ENCODE peak calls at places on chromosome 10, in seven cellular contexts. A is ELR, W is NCI-H2029, C is spleen, Q is GM10248, S is NCI-H524 treated with DMSO at 0.1 percent for 48 hours, E is T-helper 17 cell. L is an unnamed sample.
A peak's percentile ranks its signal among the peaks of the same experiment; 100 is the strongest.

GRCh38 chr10:104678658-104679057 is 37.6 kb downstream of the SORCS3 start:
- DNase-seq in A (no peak), W (no peak), C (no peak), Q (no peak), S (no peak), E (no peak), L (no peak)

GRCh38 chr10:53109320-53109719 is 336.7 kb upstream of the MBL2 start:
- DNase-seq in A (no peak), W (no peak), C (no peak), Q (no peak), S (no peak), E (no peak), L (no peak)

GRCh38 chr10:42952931-42953683 is 123.8 kb upstream of the RET start:
- DNase-seq in A (no peak), W (no peak), C (peak; percentile 43), Q (no peak), S (no peak), E (no peak), L (no peak)

GRCh38 chr10:37857287-37858211 is at the start of gene ZNF248:
- DNase-seq in A (peak; percentile 97), W (peak; percentile 73), C (peak; percentile 99), Q (peak; percentile 92), S (peak; percentile 6), E (peak; percentile 89), L (peak; percentile 74)

GRCh38 chr10:71134732-71135211 is 77.6 kb upstream of the UNC5B start:
- DNase-seq in A (no peak), W (no peak), C (no peak), Q (no peak), S (no peak), E (no peak), L (no peak)

GRCh38 chr10:109205929-109206585 is 717.3 kb downstream of the XPNPEP1 start:
- DNase-seq in A (peak; percentile 98), W (no peak), C (no peak), Q (no peak), S (no peak), E (no peak), L (no peak)

GRCh38 chr10:58622286-58622685 is 109.6 kb downstream of the BICC1 start:
- DNase-seq in A (no peak), W (no peak), C (no peak), Q (no peak), S (no peak), E (no peak), L (no peak)

GRCh38 chr10:78905940-78906308 is 162.8 kb upstream of the ZMIZ1 start:
- DNase-seq in A (no peak), W (no peak), C (peak; percentile 52), Q (no peak), S (no peak), E (no peak), L (no peak)

GRCh38 chr10:47025540-47026300 is 114.5 kb downstream of the PTPN20 start:
- DNase-seq in A (peak; percentile 81), W (no peak), C (peak; percentile 67), Q (no peak), S (no peak), E (no peak), L (no peak)

GRCh38 chr10:117699436-117700075 is 157.0 kb downstream of the EMX2 start:
- DNase-seq in A (no peak), W (no peak), C (no peak), Q (no peak), S (no peak), E (no peak), L (no peak)

GRCh38 chr10:60463726-60464125 is 74.1 kb upstream of the ANK3 start:
- DNase-seq in A (no peak), W (no peak), C (no peak), Q (no peak), S (no peak), E (no peak), L (no peak)

GRCh38 chr10:114917927-114918672 is 19.9 kb upstream of the TRUB1 start:
- DNase-seq in A (peak; percentile 57), W (no peak), C (no peak), Q (no peak), S (no peak), E (no peak), L (no peak)

GRCh38 chr10:59625842-59626522 is 83.7 kb downstream of the SLC16A9 start:
- DNase-seq in A (peak; percentile 65), W (no peak), C (no peak), Q (peak; percentile 68), S (peak; percentile 34), E (no peak), L (peak; percentile 54)

GRCh38 chr10:12978885-12979284 is 22.6 kb downstream of the CCDC3 start:
- DNase-seq in A (no peak), W (no peak), C (no peak), Q (no peak), S (no peak), E (no peak), L (no peak)

GRCh38 chr10:102117391-102118159 is 2.6 kb downstream of the LDB1 start:
- DNase-seq in A (peak; percentile 51), W (peak; percentile 48), C (peak; percentile 88), Q (peak; percentile 45), S (no peak), E (peak; percentile 40), L (peak; percentile 70)

GRCh38 chr10:127216284-127216683 is 19.9 kb upstream of the INSYN2A start:
- DNase-seq in A (no peak), W (no peak), C (no peak), Q (no peak), S (no peak), E (no peak), L (no peak)

GRCh38 chr10:61761825-61762217 is 99.1 kb downstream of the CABCOCO1 start:
- DNase-seq in A (no peak), W (no peak), C (no peak), Q (no peak), S (no peak), E (no peak), L (no peak)

GRCh38 chr10:13162013-13162364 is 631 bp downstream of the MCM10 start:
- DNase-seq in A (peak; percentile 41), W (no peak), C (no peak), Q (no peak), S (no peak), E (no peak), L (no peak)

GRCh38 chr10:92290076-92290836 is 622 bp downstream of the CPEB3 start:
- DNase-seq in A (peak; percentile 59), W (peak; percentile 67), C (no peak), Q (peak; percentile 42), S (no peak), E (peak; percentile 34), L (no peak)

GRCh38 chr10:71213761-71214440 is 1.5 kb downstream of the UNC5B start:
- DNase-seq in A (peak; percentile 60), W (no peak), C (peak; percentile 68), Q (no peak), S (no peak), E (no peak), L (no peak)

GRCh38 chr10:77289027-77289501 is 348.5 kb downstream of the KCNMA1 start:
- DNase-seq in A (no peak), W (no peak), C (no peak), Q (no peak), S (peak; percentile 31), E (no peak), L (no peak)

GRCh38 chr10:48811917-48812316 is 127.2 kb downstream of the WDFY4 start:
- DNase-seq in A (peak; percentile 60), W (no peak), C (no peak), Q (no peak), S (no peak), E (no peak), L (no peak)

GRCh38 chr10:103277713-103278299 is 868 bp downstream of the INA start:
- DNase-seq in A (no peak), W (no peak), C (no peak), Q (no peak), S (no peak), E (no peak), L (no peak)

GRCh38 chr10:32237644-32238345 is 109.2 kb downstream of the EPC1 start:
- DNase-seq in A (peak; percentile 86), W (no peak), C (no peak), Q (no peak), S (no peak), E (no peak), L (no peak)

GRCh38 chr10:127161482-127161881 is 34.9 kb downstream of the INSYN2A start:
- DNase-seq in A (no peak), W (no peak), C (no peak), Q (no peak), S (peak; percentile 3), E (no peak), L (no peak)

GRCh38 chr10:90857635-90858488 is at the start of gene HTR7:
- DNase-seq in A (peak; percentile 69), W (no peak), C (peak; percentile 89), Q (peak; percentile 78), S (no peak), E (peak; percentile 62), L (no peak)

GRCh38 chr10:63629363-63630084 is 108.3 kb downstream of the REEP3 start:
- DNase-seq in A (peak; percentile 99), W (peak; percentile 87), C (peak; percentile 96), Q (peak; percentile 73), S (peak; percentile 60), E (peak; percentile 62), L (peak; percentile 91)

GRCh38 chr10:104323721-104324686 is 14.3 kb downstream of the ITPRIP start:
- DNase-seq in A (no peak), W (no peak), C (peak; percentile 91), Q (no peak), S (no peak), E (no peak), L (no peak)

GRCh38 chr10:131726460-131726861 is 174.3 kb upstream of the PPP2R2D start:
- DNase-seq in A (no peak), W (peak; percentile 77), C (peak; percentile 79), Q (no peak), S (no peak), E (no peak), L (no peak)

GRCh38 chr10:122189185-122189584 is 81.9 kb upstream of the BTBD16 start:
- DNase-seq in A (no peak), W (no peak), C (no peak), Q (no peak), S (no peak), E (no peak), L (no peak)

GRCh38 chr10:62422068-62422590 is 48.0 kb downstream of the ZNF365 start:
- DNase-seq in A (peak; percentile 88), W (no peak), C (no peak), Q (no peak), S (no peak), E (no peak), L (no peak)

GRCh38 chr10:26776258-26776657 is 78.8 kb downstream of the PDSS1 start:
- DNase-seq in A (peak; percentile 20), W (no peak), C (no peak), Q (no peak), S (no peak), E (no peak), L (no peak)

GRCh38 chr10:61000769-61001730 is 57.1 kb upstream of the RHOBTB1 start:
- DNase-seq in A (peak; percentile 28), W (no peak), C (peak; percentile 70), Q (no peak), S (no peak), E (no peak), L (no peak)